ENCODE peak calls at places on chromosomes 13 and 19, in four cellular contexts. X, L, O and A are unnamed samples.

GRCh38 chr13:49040872-49041271 is 65.2 kb downstream of the FNDC3A start:
- DNase-seq in L (no peak), O (no peak), X (no peak), A (no peak)

GRCh38 chr19:45492627-45493470 is 4.0 kb downstream of the RTN2 start:
- DNase-seq in O (no peak), L (peak; percentile 79), X (peak; percentile 79), A (no peak)

GRCh38 chr19:40687525-40688016 is 2.9 kb downstream of the NUMBL start:
- DNase-seq in X (peak; percentile 83), L (peak; percentile 92), O (no peak), A (peak; percentile 87)

GRCh38 chr13:39612023-39612637 is 9.1 kb upstream of the LHFPL6 start:
- DNase-seq in X (peak; percentile 23), L (no peak), O (peak; percentile 69), A (peak; percentile 57)

GRCh38 chr13:110818747-110819146 is 96.1 kb downstream of the ANKRD10 start:
- DNase-seq in X (no peak), L (peak; percentile 41), O (no peak), A (no peak)

GRCh38 chr13:100673831-100674362 is 698 bp downstream of the TMTC4 start:
- DNase-seq in X (peak; percentile 58), O (peak; percentile 46), L (peak; percentile 73), A (peak; percentile 67)

GRCh38 chr19:24054044-24054935 is 32.7 kb upstream of the ZNF254 start:
- DNase-seq in X (no peak), O (no peak), L (no peak), A (no peak)

GRCh38 chr13:99828114-99828513 is 143.5 kb downstream of the ZIC5 start:
- DNase-seq in X (no peak), O (no peak), L (no peak), A (no peak)

GRCh38 chr19:1154731-1155351 is 19.2 kb downstream of the SBNO2 start:
- DNase-seq in X (peak; percentile 95), O (no peak), L (peak; percentile 95), A (peak; percentile 91)

GRCh38 chr19:31319465-31319864 is 29.8 kb downstream of the TSHZ3 start:
- DNase-seq in O (no peak), X (no peak), L (no peak), A (no peak)

GRCh38 chr13:95603887-95604533 is 40.5 kb downstream of the DZIP1 start:
- DNase-seq in X (no peak), O (no peak), L (no peak), A (no peak)

GRCh38 chr19:56671613-56671994 is at the start of gene ZNF835:
- DNase-seq in X (peak; percentile 96), O (peak; percentile 86), L (peak; percentile 94), A (peak; percentile 93)

GRCh38 chr13:25330541-25330940 is 29.1 kb downstream of the NUP58 start:
- DNase-seq in O (no peak), X (no peak), L (no peak), A (no peak)

GRCh38 chr13:25192052-25192451 is 20.0 kb upstream of the AMER2 start:
- DNase-seq in X (no peak), O (no peak), L (no peak), A (no peak)

GRCh38 chr19:42362891-42363440 is 27.1 kb downstream of the CNFN start:
- DNase-seq in L (no peak), X (no peak), O (no peak), A (no peak)

GRCh38 chr19:55553217-55554182 is 8.2 kb upstream of the SBK3 start:
- DNase-seq in L (no peak), O (no peak), X (no peak), A (no peak)

GRCh38 chr19:32542477-32543106 is 38.4 kb upstream of the PDCD5 start:
- DNase-seq in L (no peak), O (no peak), X (no peak), A (no peak)

GRCh38 chr19:39192846-39193245 is 3.9 kb upstream of the NCCRP1 start:
- DNase-seq in X (no peak), O (no peak), L (no peak), A (no peak)

GRCh38 chr13:100291626-100292025 is 202.7 kb downstream of the PCCA start:
- DNase-seq in X (no peak), L (no peak), O (no peak), A (no peak)

GRCh38 chr19:49687566-49688316 is 1.7 kb upstream of the ADM5 start:
- DNase-seq in L (no peak), X (no peak), O (no peak), A (no peak)

GRCh38 chr13:52892925-52893324 is 44.5 kb upstream of the PCDH8 start:
- DNase-seq in L (no peak), O (no peak), X (no peak), A (no peak)

GRCh38 chr13:95784161-95784880 is 107.4 kb downstream of the DNAJC3 start:
- DNase-seq in O (no peak), X (no peak), L (no peak), A (no peak)

GRCh38 chr13:30026093-30026492 is 175.7 kb upstream of the UBL3 start:
- DNase-seq in O (no peak), X (no peak), L (no peak), A (no peak)

GRCh38 chr19:5829567-5830315 is 9.8 kb downstream of the FUT6 start:
- DNase-seq in L (no peak), X (no peak), O (no peak), A (no peak)

GRCh38 chr19:5828661-5829566 is 10.6 kb downstream of the FUT6 start:
- DNase-seq in X (no peak), L (no peak), O (peak; percentile 56), A (peak; percentile 34)

GRCh38 chr19:5827342-5827890 is 12.1 kb downstream of the FUT6 start:
- DNase-seq in L (no peak), X (no peak), O (no peak), A (no peak)

GRCh38 chr19:5826531-5827341 is 12.8 kb downstream of the FUT6 start:
- DNase-seq in L (no peak), X (peak; percentile 40), O (peak; percentile 32), A (no peak)

DNA sequence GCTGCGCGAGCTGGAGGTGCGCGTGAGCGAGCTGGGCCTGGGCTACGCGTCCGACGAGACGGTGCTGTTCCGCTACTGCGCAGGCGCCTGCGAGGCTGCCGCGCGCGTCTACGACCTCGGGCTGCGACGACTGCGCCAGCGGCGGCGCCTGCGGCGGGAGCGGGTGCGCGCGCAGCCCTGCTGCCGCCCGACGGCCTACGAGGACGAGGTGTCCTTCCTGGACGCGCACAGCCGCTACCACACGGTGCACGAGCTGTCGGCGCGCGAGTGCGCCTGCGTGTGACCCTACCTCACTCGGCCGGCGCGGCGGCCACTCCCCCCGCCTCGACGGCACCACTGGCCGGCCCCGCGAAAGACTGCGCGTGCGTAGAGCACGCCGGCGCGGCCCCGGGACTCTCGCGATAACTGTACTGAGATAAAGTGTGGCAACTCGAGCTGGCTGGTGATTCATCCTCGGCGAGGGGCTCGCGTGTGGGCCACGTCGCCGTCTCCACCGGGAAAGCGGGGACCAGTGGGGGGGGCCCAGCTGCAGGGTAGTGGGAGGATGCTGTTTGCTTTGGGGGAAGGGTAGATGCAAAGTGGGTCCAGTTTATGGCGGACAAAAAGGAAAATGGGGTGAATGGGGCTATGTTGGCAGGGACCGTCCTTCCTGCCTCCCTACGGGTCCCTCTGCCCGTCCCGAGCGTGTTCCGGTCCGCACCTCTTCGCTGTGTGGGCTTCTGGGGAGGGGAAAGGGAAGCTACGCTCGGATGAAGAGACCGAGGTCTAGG is 11.4 kb downstream of the FUT6 start:
- DNase-seq in X (peak; percentile 79), O (peak; percentile 96), L (peak; percentile 84), A (peak; percentile 64)
- H3K27ac ChIP-seq in X (no peak overlapping the region), O (peak overlapping the region; percentile 96), L (no peak overlapping the region), A (peak overlapping the region; percentile 41)

DNA sequence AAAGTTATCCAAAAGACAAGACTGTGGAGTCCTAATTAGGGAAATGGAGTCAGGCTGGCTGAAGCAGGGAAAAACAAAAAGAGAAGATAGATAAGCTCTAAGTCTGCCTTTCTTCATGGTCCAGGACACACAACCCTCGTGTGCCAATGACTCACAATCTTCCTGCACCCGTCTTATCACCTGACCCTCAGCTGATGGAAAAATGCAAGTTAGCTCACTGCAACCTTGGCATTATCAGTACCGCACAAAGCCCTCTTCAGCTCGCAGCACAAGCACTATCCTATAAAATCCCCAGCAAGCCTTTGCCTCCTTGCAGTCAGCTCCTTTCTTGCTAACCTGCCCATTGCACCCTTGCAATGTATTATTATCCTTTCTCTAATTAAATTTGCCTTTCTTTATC is 4.3 kb downstream of the OR7A5 start:
- DNase-seq in X (no peak), L (no peak), O (no peak), A (no peak)
- H3K9me3 ChIP-seq in X (no peaks in the 10 kb centered on the region), L (no peaks in the 10 kb centered on the region), O (no peaks in the 10 kb centered on the region), A (no peaks in the 10 kb centered on the region)

DNA sequence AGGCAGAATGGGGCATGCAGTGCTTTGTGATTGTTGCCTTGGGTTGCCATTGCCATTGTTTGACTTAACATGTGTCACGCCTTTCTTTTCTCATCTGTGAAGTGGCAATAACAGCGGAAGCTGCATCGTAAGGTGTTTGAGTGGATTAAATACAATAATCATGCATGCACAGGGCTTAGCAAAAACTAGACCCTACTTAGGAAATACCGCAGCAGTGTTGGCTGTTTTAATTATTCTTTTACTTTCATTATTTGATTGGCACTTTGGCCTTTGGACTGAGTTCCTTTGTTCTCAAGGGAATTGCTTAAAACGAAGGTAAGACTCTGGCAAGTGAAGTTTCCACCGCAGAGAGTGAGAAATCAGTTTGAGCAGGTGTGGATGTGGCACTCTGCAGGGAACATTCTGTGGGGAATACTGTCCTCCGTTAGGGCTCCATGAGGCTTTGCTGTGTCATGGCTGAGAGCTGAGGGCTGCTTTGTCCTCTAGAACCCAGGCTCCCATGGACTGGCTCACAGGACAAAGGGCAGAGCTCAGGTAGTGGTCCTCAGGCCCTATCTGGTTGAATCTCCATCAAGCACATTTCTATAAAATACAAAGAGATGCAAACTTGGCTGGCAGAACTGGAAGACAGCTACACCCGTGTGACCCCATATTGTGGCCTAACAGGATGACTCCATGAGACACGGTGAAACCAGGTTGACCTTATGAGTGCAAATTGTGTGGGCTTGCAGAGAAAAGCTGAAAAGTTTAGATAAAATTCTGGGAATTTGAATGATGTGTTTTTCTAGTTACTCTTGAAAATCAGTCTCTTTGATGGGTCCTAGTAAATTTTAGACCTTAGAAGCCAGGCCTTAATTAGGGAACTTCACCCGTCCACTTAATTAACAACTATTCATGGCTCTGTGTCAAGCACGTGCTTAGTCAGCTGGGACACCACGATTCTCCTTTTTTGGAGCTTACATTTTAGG is 407.2 kb downstream of the KCNRG start:
- DNase-seq in L (no peak), X (no peak), O (no peak), A (no peak)
- H3K27ac ChIP-seq in L (no peak overlapping the region), X (peak overlapping the region; percentile 87), O (no peak overlapping the region), A (peak overlapping the region; percentile 13)

GRCh38 chr19:36707134-36707533 is 19.7 kb downstream of the ZNF567 start:
- DNase-seq in X (no peak), O (no peak), L (no peak), A (no peak)
- H3K9me3 ChIP-seq in X (peaks cover 85% of the 10 kb centered on the region), O (peaks cover 87% of the 10 kb centered on the region), L (peaks cover 7% of the 10 kb centered on the region), A (peaks cover 67% of the 10 kb centered on the region)